ENCODE peak calls at places on chromosomes 13 and 19, in nine cellular contexts. One of them, this sample, is unnamed.

GRCh38 chr19:33758541-33759013 is 38.1 kb upstream of the KCTD15 start:
- DNase-seq in upper lobe of left lung: peak; percentile 54
- DNase-seq in lower leg skin: no peak
- DNase-seq in heart left ventricle: no peak
- DNase-seq in stomach: no peak
- DNase-seq in epithelial cell of proximal tubule: peak; percentile 7
- DNase-seq in fibroblast of the aortic adventitia: no peak
- DNase-seq in endothelial cell of umbilical vein: no peak
- DNase-seq in AG04450: no peak
- DNase-seq in this sample: no peak

GRCh38 chr13:49543656-49544055 is 41.7 kb downstream of the RCBTB1 start:
- DNase-seq in upper lobe of left lung: no peak
- DNase-seq in lower leg skin: no peak
- DNase-seq in heart left ventricle: no peak
- DNase-seq in stomach: no peak
- DNase-seq in epithelial cell of proximal tubule: no peak
- DNase-seq in fibroblast of the aortic adventitia: no peak
- DNase-seq in endothelial cell of umbilical vein: no peak
- DNase-seq in AG04450: no peak
- DNase-seq in this sample: no peak

GRCh38 chr19:14430712-14431111 is 2.4 kb upstream of the PKN1 start:
- DNase-seq in upper lobe of left lung: no peak
- DNase-seq in lower leg skin: no peak
- DNase-seq in heart left ventricle: no peak
- DNase-seq in stomach: no peak
- DNase-seq in epithelial cell of proximal tubule: no peak
- DNase-seq in fibroblast of the aortic adventitia: no peak
- DNase-seq in endothelial cell of umbilical vein: no peak
- DNase-seq in AG04450: no peak
- DNase-seq in this sample: no peak

GRCh38 chr19:7595466-7596133 is at the start of gene CAMSAP3:
- DNase-seq in upper lobe of left lung: peak; percentile 42
- DNase-seq in lower leg skin: no peak
- DNase-seq in heart left ventricle: no peak
- DNase-seq in stomach: peak; percentile 66
- DNase-seq in epithelial cell of proximal tubule: no peak
- DNase-seq in fibroblast of the aortic adventitia: peak; percentile 13
- DNase-seq in endothelial cell of umbilical vein: no peak
- DNase-seq in AG04450: no peak
- DNase-seq in this sample: no peak

GRCh38 chr19:16385296-16385695 is 60.7 kb downstream of the KLF2 start:
- DNase-seq in upper lobe of left lung: no peak
- DNase-seq in lower leg skin: no peak
- DNase-seq in heart left ventricle: peak; percentile 16
- DNase-seq in stomach: no peak
- DNase-seq in epithelial cell of proximal tubule: no peak
- DNase-seq in fibroblast of the aortic adventitia: no peak
- DNase-seq in endothelial cell of umbilical vein: no peak
- DNase-seq in AG04450: no peak
- DNase-seq in this sample: no peak

GRCh38 chr19:30175987-30176386 is 196.2 kb upstream of the ZNF536 start:
- DNase-seq in upper lobe of left lung: no peak
- DNase-seq in lower leg skin: no peak
- DNase-seq in heart left ventricle: no peak
- DNase-seq in stomach: no peak
- DNase-seq in epithelial cell of proximal tubule: no peak
- DNase-seq in fibroblast of the aortic adventitia: no peak
- DNase-seq in endothelial cell of umbilical vein: no peak
- DNase-seq in AG04450: no peak
- DNase-seq in this sample: no peak

GRCh38 chr13:38670627-38671026 is 16.2 kb upstream of the FREM2 start:
- DNase-seq in upper lobe of left lung: no peak
- DNase-seq in lower leg skin: no peak
- DNase-seq in heart left ventricle: no peak
- DNase-seq in stomach: no peak
- DNase-seq in epithelial cell of proximal tubule: no peak
- DNase-seq in fibroblast of the aortic adventitia: peak; percentile 23
- DNase-seq in endothelial cell of umbilical vein: no peak
- DNase-seq in AG04450: no peak
- DNase-seq in this sample: peak; percentile 49

GRCh38 chr19:38932425-38933179 is 1.9 kb downstream of the MRPS12 start:
- DNase-seq in upper lobe of left lung: no peak
- DNase-seq in lower leg skin: no peak
- DNase-seq in heart left ventricle: no peak
- DNase-seq in stomach: no peak
- DNase-seq in epithelial cell of proximal tubule: no peak
- DNase-seq in fibroblast of the aortic adventitia: peak; percentile 44
- DNase-seq in endothelial cell of umbilical vein: peak; percentile 43
- DNase-seq in AG04450: no peak
- DNase-seq in this sample: no peak

GRCh38 chr13:79631260-79631659 is 150.3 kb downstream of the NDFIP2 start:
- DNase-seq in upper lobe of left lung: no peak
- DNase-seq in lower leg skin: no peak
- DNase-seq in heart left ventricle: no peak
- DNase-seq in stomach: no peak
- DNase-seq in epithelial cell of proximal tubule: peak; percentile 91
- DNase-seq in fibroblast of the aortic adventitia: peak; percentile 94
- DNase-seq in endothelial cell of umbilical vein: peak; percentile 93
- DNase-seq in AG04450: no peak
- DNase-seq in this sample: peak; percentile 70

GRCh38 chr13:76823969-76824368 is 62.2 kb downstream of the KCTD12 start:
- DNase-seq in upper lobe of left lung: no peak
- DNase-seq in lower leg skin: no peak
- DNase-seq in heart left ventricle: no peak
- DNase-seq in stomach: no peak
- DNase-seq in epithelial cell of proximal tubule: no peak
- DNase-seq in fibroblast of the aortic adventitia: no peak
- DNase-seq in endothelial cell of umbilical vein: no peak
- DNase-seq in AG04450: no peak
- DNase-seq in this sample: no peak

GRCh38 chr19:28242317-28242927 is 970.5 kb downstream of the UQCRFS1 start:
- DNase-seq in upper lobe of left lung: no peak
- DNase-seq in lower leg skin: no peak
- DNase-seq in heart left ventricle: no peak
- DNase-seq in stomach: no peak
- DNase-seq in epithelial cell of proximal tubule: no peak
- DNase-seq in fibroblast of the aortic adventitia: peak; percentile 59
- DNase-seq in endothelial cell of umbilical vein: peak; percentile 3
- DNase-seq in AG04450: no peak
- DNase-seq in this sample: peak; percentile 11

GRCh38 chr19:44341794-44342193 is 14.7 kb downstream of the ZNF112 start:
- DNase-seq in upper lobe of left lung: no peak
- DNase-seq in lower leg skin: no peak
- DNase-seq in heart left ventricle: no peak
- DNase-seq in stomach: no peak
- DNase-seq in epithelial cell of proximal tubule: no peak
- DNase-seq in fibroblast of the aortic adventitia: no peak
- DNase-seq in endothelial cell of umbilical vein: no peak
- DNase-seq in AG04450: no peak
- DNase-seq in this sample: no peak

GRCh38 chr13:27954406-27954851 is 14.7 kb downstream of the CDX2 start:
- DNase-seq in upper lobe of left lung: no peak
- DNase-seq in lower leg skin: no peak
- DNase-seq in heart left ventricle: no peak
- DNase-seq in stomach: peak; percentile 49
- DNase-seq in epithelial cell of proximal tubule: no peak
- DNase-seq in fibroblast of the aortic adventitia: no peak
- DNase-seq in endothelial cell of umbilical vein: peak; percentile 31
- DNase-seq in AG04450: no peak
- DNase-seq in this sample: no peak

GRCh38 chr19:17522988-17523872 is 11.8 kb downstream of the PGLS start:
- DNase-seq in upper lobe of left lung: peak; percentile 84
- DNase-seq in lower leg skin: no peak
- DNase-seq in heart left ventricle: peak; percentile 73
- DNase-seq in stomach: peak; percentile 49
- DNase-seq in epithelial cell of proximal tubule: no peak
- DNase-seq in fibroblast of the aortic adventitia: no peak
- DNase-seq in endothelial cell of umbilical vein: no peak
- DNase-seq in AG04450: no peak
- DNase-seq in this sample: no peak

GRCh38 chr19:23075031-23075733 is 41.6 kb upstream of the ZNF730 start:
- DNase-seq in upper lobe of left lung: peak; percentile 63
- DNase-seq in lower leg skin: peak; percentile 85
- DNase-seq in heart left ventricle: peak; percentile 62
- DNase-seq in stomach: no peak
- DNase-seq in epithelial cell of proximal tubule: no peak
- DNase-seq in fibroblast of the aortic adventitia: peak; percentile 60
- DNase-seq in endothelial cell of umbilical vein: peak; percentile 41
- DNase-seq in AG04450: peak; percentile 41
- DNase-seq in this sample: peak; percentile 33

GRCh38 chr19:47443331-47443730 is 24.0 kb upstream of the MEIS3 start:
- DNase-seq in upper lobe of left lung: no peak
- DNase-seq in lower leg skin: no peak
- DNase-seq in heart left ventricle: no peak
- DNase-seq in stomach: no peak
- DNase-seq in epithelial cell of proximal tubule: no peak
- DNase-seq in fibroblast of the aortic adventitia: no peak
- DNase-seq in endothelial cell of umbilical vein: no peak
- DNase-seq in AG04450: no peak
- DNase-seq in this sample: no peak

GRCh38 chr13:73981595-73981994 is 152.6 kb downstream of the KLF12 start:
- DNase-seq in upper lobe of left lung: no peak
- DNase-seq in lower leg skin: no peak
- DNase-seq in heart left ventricle: no peak
- DNase-seq in stomach: no peak
- DNase-seq in epithelial cell of proximal tubule: no peak
- DNase-seq in fibroblast of the aortic adventitia: peak; percentile 37
- DNase-seq in endothelial cell of umbilical vein: no peak
- DNase-seq in AG04450: no peak
- DNase-seq in this sample: no peak

GRCh38 chr13:112697756-112698655 is 8.2 kb downstream of the ATP11A start:
- DNase-seq in upper lobe of left lung: no peak
- DNase-seq in lower leg skin: peak; percentile 83
- DNase-seq in heart left ventricle: no peak
- DNase-seq in stomach: peak; percentile 22
- DNase-seq in epithelial cell of proximal tubule: no peak
- DNase-seq in fibroblast of the aortic adventitia: peak; percentile 77
- DNase-seq in endothelial cell of umbilical vein: no peak
- DNase-seq in AG04450: no peak
- DNase-seq in this sample: no peak

GRCh38 chr13:28568286-28568685 is 73.4 kb upstream of the FLT1 start:
- DNase-seq in upper lobe of left lung: peak; percentile 45
- DNase-seq in lower leg skin: peak; percentile 87
- DNase-seq in heart left ventricle: peak; percentile 90
- DNase-seq in stomach: peak; percentile 54
- DNase-seq in epithelial cell of proximal tubule: no peak
- DNase-seq in fibroblast of the aortic adventitia: peak; percentile 31
- DNase-seq in endothelial cell of umbilical vein: peak; percentile 49
- DNase-seq in AG04450: peak; percentile 23
- DNase-seq in this sample: no peak

GRCh38 chr13:111460548-111461444 is 140.4 kb downstream of the TEX29 start:
- DNase-seq in upper lobe of left lung: peak; percentile 20
- DNase-seq in lower leg skin: peak; percentile 86
- DNase-seq in heart left ventricle: peak; percentile 57
- DNase-seq in stomach: no peak
- DNase-seq in epithelial cell of proximal tubule: no peak
- DNase-seq in fibroblast of the aortic adventitia: peak; percentile 46
- DNase-seq in endothelial cell of umbilical vein: no peak
- DNase-seq in AG04450: peak; percentile 24
- DNase-seq in this sample: peak; percentile 8

GRCh38 chr13:77067519-77067918 is 40.6 kb upstream of the FBXL3 start:
- DNase-seq in upper lobe of left lung: no peak
- DNase-seq in lower leg skin: no peak
- DNase-seq in heart left ventricle: no peak
- DNase-seq in stomach: no peak
- DNase-seq in epithelial cell of proximal tubule: no peak
- DNase-seq in fibroblast of the aortic adventitia: no peak
- DNase-seq in endothelial cell of umbilical vein: no peak
- DNase-seq in AG04450: no peak
- DNase-seq in this sample: no peak

GRCh38 chr19:12166596-12166995 is 3.7 kb downstream of the ZNF136 start:
- DNase-seq in upper lobe of left lung: no peak
- DNase-seq in lower leg skin: no peak
- DNase-seq in heart left ventricle: no peak
- DNase-seq in stomach: no peak
- DNase-seq in epithelial cell of proximal tubule: no peak
- DNase-seq in fibroblast of the aortic adventitia: peak; percentile 7
- DNase-seq in endothelial cell of umbilical vein: no peak
- DNase-seq in AG04450: no peak
- DNase-seq in this sample: no peak

GRCh38 chr19:4456843-4457653 is 546 bp downstream of the UBXN6 start:
- DNase-seq in upper lobe of left lung: peak; percentile 47
- DNase-seq in lower leg skin: peak; percentile 89
- DNase-seq in heart left ventricle: no peak
- DNase-seq in stomach: peak; percentile 41
- DNase-seq in epithelial cell of proximal tubule: no peak
- DNase-seq in fibroblast of the aortic adventitia: peak; percentile 67
- DNase-seq in endothelial cell of umbilical vein: peak; percentile 55
- DNase-seq in AG04450: no peak
- DNase-seq in this sample: no peak

GRCh38 chr13:44840131-44840530 is 149.1 kb downstream of the NUFIP1 start:
- DNase-seq in upper lobe of left lung: no peak
- DNase-seq in lower leg skin: no peak
- DNase-seq in heart left ventricle: no peak
- DNase-seq in stomach: no peak
- DNase-seq in epithelial cell of proximal tubule: no peak
- DNase-seq in fibroblast of the aortic adventitia: peak; percentile 67
- DNase-seq in endothelial cell of umbilical vein: peak; percentile 68
- DNase-seq in AG04450: no peak
- DNase-seq in this sample: no peak
- H3K4me3 ChIP-seq in upper lobe of left lung: no peak overlapping the region
- H3K4me3 ChIP-seq in lower leg skin: no peak overlapping the region
- H3K4me3 ChIP-seq in heart left ventricle: no peak overlapping the region
- H3K4me3 ChIP-seq in stomach: no peak overlapping the region
- H3K4me3 ChIP-seq in epithelial cell of proximal tubule: no peak overlapping the region
- H3K4me3 ChIP-seq in fibroblast of the aortic adventitia: no peak overlapping the region
- H3K4me3 ChIP-seq in endothelial cell of umbilical vein: no peak overlapping the region
- H3K4me3 ChIP-seq in AG04450: no peak overlapping the region
- H3K4me3 ChIP-seq in this sample: no peak overlapping the region

GRCh38 chr19:41324231-41324702 is 14.3 kb downstream of the CCDC97 start:
- DNase-seq in upper lobe of left lung: no peak
- DNase-seq in lower leg skin: no peak
- DNase-seq in heart left ventricle: no peak
- DNase-seq in stomach: no peak
- DNase-seq in epithelial cell of proximal tubule: no peak
- DNase-seq in fibroblast of the aortic adventitia: no peak
- DNase-seq in endothelial cell of umbilical vein: no peak
- DNase-seq in AG04450: no peak
- DNase-seq in this sample: no peak
- TF ChIP-seq CTCF in upper lobe of left lung: no peak
- TF ChIP-seq CTCF in lower leg skin: no peak
- TF ChIP-seq CTCF in heart left ventricle: no peak
- TF ChIP-seq CTCF in stomach: no peak
- TF ChIP-seq CTCF in epithelial cell of proximal tubule: no peak
- TF ChIP-seq CTCF in fibroblast of the aortic adventitia: no peak
- TF ChIP-seq CTCF in endothelial cell of umbilical vein: no peak
- TF ChIP-seq CTCF in AG04450: no peak
- TF ChIP-seq CTCF in this sample: no peak

GRCh38 chr13:30863796-30864195 is 42.3 kb upstream of the MEDAG start:
- DNase-seq in upper lobe of left lung: no peak
- DNase-seq in lower leg skin: peak; percentile 10
- DNase-seq in heart left ventricle: no peak
- DNase-seq in stomach: no peak
- DNase-seq in epithelial cell of proximal tubule: no peak
- DNase-seq in fibroblast of the aortic adventitia: no peak
- DNase-seq in endothelial cell of umbilical vein: no peak
- DNase-seq in AG04450: no peak
- DNase-seq in this sample: no peak
- H3K4me3 ChIP-seq in upper lobe of left lung: no peak overlapping the region
- H3K4me3 ChIP-seq in lower leg skin: no peak overlapping the region
- H3K4me3 ChIP-seq in heart left ventricle: no peak overlapping the region
- H3K4me3 ChIP-seq in stomach: no peak overlapping the region
- H3K4me3 ChIP-seq in epithelial cell of proximal tubule: no peak overlapping the region
- H3K4me3 ChIP-seq in fibroblast of the aortic adventitia: no peak overlapping the region
- H3K4me3 ChIP-seq in endothelial cell of umbilical vein: no peak overlapping the region
- H3K4me3 ChIP-seq in AG04450: no peak overlapping the region
- H3K4me3 ChIP-seq in this sample: no peak overlapping the region

GRCh38 chr19:53808710-53809125 is 15.4 kb downstream of the NLRP12 start:
- DNase-seq in upper lobe of left lung: no peak
- DNase-seq in lower leg skin: no peak
- DNase-seq in heart left ventricle: no peak
- DNase-seq in stomach: no peak
- DNase-seq in epithelial cell of proximal tubule: no peak
- DNase-seq in fibroblast of the aortic adventitia: peak; percentile 75
- DNase-seq in endothelial cell of umbilical vein: peak; percentile 47
- DNase-seq in AG04450: no peak
- DNase-seq in this sample: peak; percentile 28
- TF ChIP-seq CTCF in upper lobe of left lung: no peak
- TF ChIP-seq CTCF in lower leg skin: no peak
- TF ChIP-seq CTCF in heart left ventricle: peak; percentile 16
- TF ChIP-seq CTCF in stomach: no peak
- TF ChIP-seq CTCF in epithelial cell of proximal tubule: peak; percentile 46
- TF ChIP-seq CTCF in fibroblast of the aortic adventitia: peak; percentile 81
- TF ChIP-seq CTCF in endothelial cell of umbilical vein: peak; percentile 51
- TF ChIP-seq CTCF in AG04450: peak; percentile 67
- TF ChIP-seq CTCF in this sample: peak; percentile 76

This sample was measured in astrocyte of the cerebellum.